ENCODE peak calls at places on chromosomes 1 and 21, in five cellular contexts. K is HFFc6, D is GM06990, N is GM10248, J is choroid plexus epithelial cell. L is an unnamed sample.
A peak's percentile ranks its signal among the peaks of the same experiment; 100 is the strongest.

GRCh38 chr1:150005606-150006005 is 4.9 kb downstream of the OTUD7B start:
- DNase-seq in K (no peak), D (no peak), N (no peak), J (no peak), L (no peak)

GRCh38 chr1:15229569-15230170 is 17.4 kb upstream of the FHAD1 start:
- DNase-seq in K (no peak), D (no peak), N (no peak), J (no peak), L (no peak)

GRCh38 chr1:68233202-68233601 is 879 bp upstream of the WLS start:
- DNase-seq in K (no peak), D (no peak), N (no peak), J (no peak), L (no peak)

GRCh38 chr1:234601217-234602017 is 8.6 kb downstream of the IRF2BP2 start:
- DNase-seq in K (peak; percentile 49), D (peak; percentile 46), N (no peak), J (peak; percentile 78), L (peak; percentile 70)

GRCh38 chr1:222557148-222557547 is 9.2 kb upstream of the HHIPL2 start:
- DNase-seq in K (no peak), D (no peak), N (no peak), J (peak; percentile 14), L (no peak)

GRCh38 chr1:50346621-50347020 is 76.6 kb downstream of the DMRTA2 start:
- DNase-seq in K (no peak), D (no peak), N (no peak), J (no peak), L (no peak)

GRCh38 chr1:161781995-161782394 is 15.9 kb downstream of the ATF6 start:
- DNase-seq in K (peak; percentile 7), D (no peak), N (no peak), J (peak; percentile 57), L (no peak)

GRCh38 chr1:160741597-160742348 is 2.7 kb downstream of the SLAMF7 start:
- DNase-seq in K (no peak), D (no peak), N (no peak), J (no peak), L (no peak)

GRCh38 chr1:94160811-94161210 is 39.9 kb upstream of the ABCA4 start:
- DNase-seq in K (peak; percentile 86), D (no peak), N (no peak), J (peak; percentile 82), L (no peak)

GRCh38 chr1:176517484-176517883 is 54.5 kb downstream of the PAPPA2 start:
- DNase-seq in K (no peak), D (no peak), N (no peak), J (peak; percentile 9), L (no peak)

GRCh38 chr21:29124645-29125044 is 5.8 kb upstream of the MAP3K7CL start:
- DNase-seq in K (no peak), D (peak; percentile 38), N (no peak), J (no peak), L (no peak)

GRCh38 chr21:24939288-24939687 is 668.0 kb downstream of the MRPL39 start:
- DNase-seq in K (no peak), D (no peak), N (no peak), J (no peak), L (no peak)

GRCh38 chr1:2004867-2005266 is 1.3 kb upstream of the CFAP74 start:
- DNase-seq in K (no peak), D (no peak), N (no peak), J (no peak), L (no peak)

GRCh38 chr1:19960621-19961020 is 18.8 kb downstream of the PLA2G2A start:
- DNase-seq in K (no peak), D (peak; percentile 13), N (no peak), J (no peak), L (no peak)

GRCh38 chr1:243470492-243470891 is 214.7 kb downstream of the SDCCAG8 start:
- DNase-seq in K (no peak), D (no peak), N (no peak), J (no peak), L (no peak)

DNA sequence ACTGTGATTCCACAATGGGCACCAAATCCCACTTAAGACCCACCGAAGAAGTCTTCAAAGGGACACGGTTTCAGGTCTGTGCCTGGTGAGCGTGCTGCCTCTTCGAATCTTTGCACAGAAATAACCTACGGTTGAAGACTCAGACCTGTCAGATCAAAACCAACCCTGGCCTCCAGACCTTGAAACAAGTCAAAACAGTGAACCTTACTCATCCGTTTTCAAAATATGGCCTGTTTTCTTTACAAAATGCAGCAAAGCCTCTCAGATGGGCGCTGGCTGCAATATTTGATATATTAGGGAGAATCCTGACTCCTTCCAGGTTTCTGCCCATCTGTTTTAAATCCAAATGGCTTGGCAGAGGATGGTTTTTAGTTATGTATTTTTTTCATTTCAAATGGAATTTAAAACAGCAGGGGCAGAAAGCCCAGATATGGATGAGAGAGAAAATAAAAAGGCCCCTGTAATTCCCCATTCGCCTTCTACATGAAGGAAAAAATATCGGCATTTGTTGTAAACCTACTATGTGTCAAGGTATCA is 14.0 kb downstream of the JUN start:
- DNase-seq in K (no peak), D (no peak), N (no peak), J (no peak), L (peak; percentile 34)
- TF ChIP-seq CTCF in K (no peak), D (no peak), N (no peak), J (no peak), L (no peak)

GRCh38 chr1:100455478-100456072 is 82.4 kb upstream of the GPR88 start:
- DNase-seq in K (peak; percentile 5), D (no peak), N (no peak), J (peak; percentile 36), L (no peak)
- TF ChIP-seq CTCF in K (peak; percentile 85), D (peak; percentile 41), N (peak; percentile 45), J (peak; percentile 48), L (peak; percentile 39)

GRCh38 chr1:242425232-242425631 is 99.3 kb downstream of the PLD5 start:
- DNase-seq in K (no peak), D (no peak), N (no peak), J (no peak), L (no peak)
- TF ChIP-seq CTCF in K (peak; percentile 25), D (peak; percentile 31), N (no peak), J (no peak), L (peak; percentile 11)

DNA sequence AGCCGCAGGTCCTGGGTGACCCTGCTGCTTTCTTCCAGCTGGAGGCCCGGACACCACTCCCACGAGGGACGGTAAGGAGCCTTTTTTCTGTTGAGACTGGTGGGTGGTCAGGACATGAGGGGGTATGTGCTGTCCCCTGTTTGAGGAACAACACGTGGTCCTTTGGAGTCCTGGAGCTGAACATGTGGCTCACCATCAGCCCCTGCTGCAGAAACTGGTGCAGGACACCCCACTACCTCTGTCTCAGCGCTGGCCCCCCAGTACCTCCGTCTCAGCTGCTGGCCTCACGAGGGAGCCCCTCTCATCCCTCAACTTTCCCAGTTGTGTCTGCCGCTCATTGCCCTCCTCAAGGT is 34.7 kb downstream of the SLC19A1 start:
- DNase-seq in K (no peak), D (no peak), N (no peak), J (no peak), L (no peak)
- TF ChIP-seq CTCF in K (no peak), D (no peak), N (no peak), J (no peak), L (no peak)

GRCh38 chr1:90723561-90724108 is 6.5 kb upstream of the BARHL2 start:
- DNase-seq in K (no peak), D (no peak), N (no peak), J (no peak), L (peak; percentile 31)
- TF ChIP-seq CTCF in K (peak; percentile 64), D (peak; percentile 40), N (no peak), J (no peak), L (peak; percentile 26)

GRCh38 chr1:77579547-77579946 is 102.9 kb downstream of the ZZZ3 start:
- DNase-seq in K (no peak), D (no peak), N (no peak), J (no peak), L (no peak)
- TF ChIP-seq CTCF in K (peak; percentile 50), D (no peak), N (no peak), J (no peak), L (no peak)

GRCh38 chr1:17274186-17275170 is 25.6 kb downstream of the PADI3 start:
- DNase-seq in K (peak; percentile 15), D (peak; percentile 53), N (peak; percentile 77), J (peak; percentile 61), L (peak; percentile 72)
- TF ChIP-seq CTCF in K (peak; percentile 89), D (peak; percentile 92), N (peak; percentile 67), J (peak; percentile 85), L (peak; percentile 85)

GRCh38 chr1:245058436-245058835 is 96.3 kb upstream of the KIF26B start:
- DNase-seq in K (no peak), D (no peak), N (no peak), J (no peak), L (no peak)

GRCh38 chr1:245060684-245061374 is 94.0 kb upstream of the KIF26B start:
- DNase-seq in K (no peak), D (no peak), N (no peak), J (peak; percentile 89), L (no peak)

GRCh38 chr1:245062906-245063305 is 91.9 kb upstream of the KIF26B start:
- DNase-seq in K (no peak), D (no peak), N (no peak), J (no peak), L (no peak)

GRCh38 chr1:245058882-245059281 is 95.9 kb upstream of the KIF26B start:
- DNase-seq in K (no peak), D (no peak), N (no peak), J (no peak), L (no peak)

GRCh38 chr1:245059806-245060424 is 94.9 kb upstream of the KIF26B start:
- DNase-seq in K (no peak), D (no peak), N (no peak), J (no peak), L (no peak)
- TF ChIP-seq CTCF in K (no peak), D (no peak), N (no peak), J (no peak), L (no peak)

L was measured in GM13977.